ENCODE peak calls at places on chromosomes 13 and 19, in four cellular contexts. P is IMR-90, T is HepG2, N is PC-3. O is an unnamed sample.

GRCh38 chr19:55642153-55643002 is 1.1 kb upstream of the ZNF581 start:
- DNase-seq in P (no peak), T (no peak), N (peak; percentile 51), O (peak; percentile 46)

GRCh38 chr19:3783660-3784584 is 2.3 kb downstream of the MATK start:
- DNase-seq in P (no peak), T (peak; percentile 47), N (peak; percentile 8), O (no peak)

GRCh38 chr13:92530364-92530763 is 696.2 kb upstream of the GPC6 start:
- DNase-seq in P (peak; percentile 3), T (no peak), N (no peak), O (no peak)

GRCh38 chr13:53137777-53138176 is 109.2 kb downstream of the OLFM4 start:
- DNase-seq in P (peak; percentile 86), T (no peak), N (peak; percentile 4), O (no peak)

GRCh38 chr19:16385821-16386220 is 61.2 kb downstream of the KLF2 start:
- DNase-seq in P (no peak), T (no peak), N (no peak), O (no peak)

GRCh38 chr19:48481846-48482639 is 12.9 kb downstream of the CYTH2 start:
- DNase-seq in P (no peak), T (no peak), N (no peak), O (no peak)

GRCh38 chr13:112674412-112675383 is 15.1 kb upstream of the ATP11A start:
- DNase-seq in P (no peak), T (no peak), N (no peak), O (peak; percentile 5)

GRCh38 chr19:4374451-4375163 is 25.7 kb downstream of the SH3GL1 start:
- DNase-seq in P (peak; percentile 87), T (peak; percentile 79), N (peak; percentile 90), O (no peak)

GRCh38 chr19:46107371-46107770 is 17.1 kb downstream of the IGFL3 start:
- DNase-seq in P (peak; percentile 28), T (no peak), N (no peak), O (no peak)

GRCh38 chr19:12778020-12778904 is 2.9 kb upstream of the HOOK2 start:
- DNase-seq in P (peak; percentile 75), T (no peak), N (peak; percentile 58), O (peak; percentile 78)

GRCh38 chr13:51151463-51151862 is 40.4 kb upstream of the C13orf42 start:
- DNase-seq in P (no peak), T (no peak), N (no peak), O (no peak)

GRCh38 chr19:40285353-40286234 is 449 bp upstream of the AKT2 start:
- DNase-seq in P (peak; percentile 99), T (peak; percentile 99), N (peak; percentile 97), O (peak; percentile 100)

GRCh38 chr13:34926513-34926912 is 15.6 kb upstream of the NBEA start:
- DNase-seq in P (peak; percentile 47), T (no peak), N (peak; percentile 62), O (peak; percentile 18)

GRCh38 chr13:112953591-112954487 is 15.2 kb upstream of the MCF2L start:
- DNase-seq in P (no peak), T (peak; percentile 58), N (no peak), O (no peak)

GRCh38 chr19:41740415-41741243 is 14.7 kb upstream of the CEACAM6 start:
- DNase-seq in P (no peak), T (no peak), N (no peak), O (no peak)

GRCh38 chr19:42234364-42234763 is 8.0 kb downstream of the GSK3A start:
- DNase-seq in P (no peak), T (no peak), N (no peak), O (no peak)

GRCh38 chr13:74064805-74065204 is 69.4 kb downstream of the KLF12 start:
- DNase-seq in P (peak; percentile 82), T (no peak), N (peak; percentile 22), O (no peak)

GRCh38 chr19:40612831-40613668 is 11.9 kb downstream of the LTBP4 start:
- DNase-seq in P (no peak), T (no peak), N (no peak), O (peak; percentile 20)

GRCh38 chr13:113109151-113110047 is 3.8 kb downstream of the F7 start:
- DNase-seq in P (no peak), T (no peak), N (no peak), O (no peak)

GRCh38 chr13:23087884-23088283 is 92.9 kb upstream of the SGCG start:
- DNase-seq in P (peak; percentile 20), T (peak; percentile 23), N (peak; percentile 31), O (peak; percentile 20)

GRCh38 chr13:60936281-60936680 is 479.4 kb downstream of the PCDH20 start:
- DNase-seq in P (no peak), T (no peak), N (no peak), O (no peak)

GRCh38 chr19:57850553-57851017 is 926 bp downstream of the ZNF587 start:
- DNase-seq in P (peak; percentile 31), T (peak; percentile 29), N (peak; percentile 73), O (peak; percentile 16)

GRCh38 chr19:39995794-39996193 is 1.1 kb upstream of the ZNF546 start:
- DNase-seq in P (no peak), T (no peak), N (no peak), O (no peak)

GRCh38 chr13:33958964-33959363 is 141.0 kb downstream of the RFC3 start:
- DNase-seq in P (no peak), T (no peak), N (no peak), O (no peak)

GRCh38 chr19:6674868-6675305 is 4.9 kb upstream of the TNFSF14 start:
- DNase-seq in P (peak; percentile 21), T (no peak), N (peak; percentile 87), O (peak; percentile 92)

GRCh38 chr13:43136940-43137574 is 113.7 kb downstream of the DNAJC15 start:
- DNase-seq in P (no peak), T (peak; percentile 6), N (no peak), O (no peak)

GRCh38 chr13:40986328-40986856 is 32.7 kb downstream of the ELF1 start:
- DNase-seq in P (peak; percentile 76), T (peak; percentile 73), N (peak; percentile 71), O (no peak)

GRCh38 chr19:18775586-18776287 is 15.4 kb downstream of the COMP start:
- DNase-seq in P (peak; percentile 71), T (no peak), N (peak; percentile 58), O (no peak)

GRCh38 chr13:113155982-113156655 is 2.3 kb upstream of the PROZ start:
- DNase-seq in P (no peak), T (no peak), N (no peak), O (no peak)

GRCh38 chr19:17519967-17520366 is 8.5 kb downstream of the PGLS start:
- DNase-seq in P (no peak), T (no peak), N (no peak), O (no peak)

GRCh38 chr19:51460164-51460992 is 2.1 kb upstream of the SIGLEC8 start:
- DNase-seq in P (peak; percentile 7), T (peak; percentile 21), N (peak; percentile 20), O (no peak)

GRCh38 chr19:44796701-44797115 is 12.2 kb upstream of the BCAM start:
- DNase-seq in P (peak; percentile 23), T (peak; percentile 96), N (peak; percentile 73), O (peak; percentile 23)

GRCh38 chr13:83780201-83780600 is 102.1 kb downstream of the SLITRK1 start:
- DNase-seq in P (peak; percentile 15), T (peak; percentile 27), N (peak; percentile 59), O (no peak)

GRCh38 chr19:14022469-14022868 is 5.5 kb upstream of the RLN3 start:
- DNase-seq in P (peak; percentile 47), T (no peak), N (peak; percentile 57), O (no peak)

GRCh38 chr19:8498295-8498694 is 4.1 kb downstream of the PRAM1 start:
- DNase-seq in P (no peak), T (no peak), N (no peak), O (no peak)

GRCh38 chr19:8490873-8491272 is 11.6 kb downstream of the PRAM1 start:
- DNase-seq in P (no peak), T (no peak), N (no peak), O (no peak)

GRCh38 chr19:8491574-8491973 is 10.9 kb downstream of the PRAM1 start:
- DNase-seq in P (no peak), T (no peak), N (no peak), O (no peak)

GRCh38 chr19:8490395-8490760 is 12.1 kb downstream of the PRAM1 start:
- DNase-seq in P (no peak), T (no peak), N (no peak), O (no peak)

GRCh38 chr19:8494158-8494557 is 8.3 kb downstream of the PRAM1 start:
- DNase-seq in P (no peak), T (no peak), N (no peak), O (peak; percentile 50)
- H2AFZ ChIP-seq in P (peak overlapping the region; percentile 1), T (no peak overlapping the region), N (no peak overlapping the region), O (no peak overlapping the region)

DNA sequence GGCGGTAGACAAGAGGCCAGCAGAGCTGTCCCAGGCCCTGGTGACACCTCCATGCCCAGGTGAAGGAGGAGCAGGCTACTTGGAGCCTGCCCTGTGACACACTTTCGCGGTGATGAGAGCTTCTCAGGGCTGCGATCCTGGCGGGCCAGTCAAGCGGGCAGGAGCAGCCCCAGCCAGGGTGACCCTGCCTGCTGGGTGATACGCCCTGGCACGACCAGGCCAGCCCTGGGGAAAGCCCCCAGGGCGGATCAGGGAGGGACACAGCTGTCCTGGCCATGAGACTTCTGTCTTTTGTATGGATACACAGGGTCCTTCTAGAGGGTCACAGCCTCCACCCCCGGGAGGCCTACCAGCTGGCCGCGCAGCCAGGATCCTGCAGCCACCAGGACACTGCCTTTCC is 13.1 kb downstream of the DNM2 start:
- DNase-seq in P (no peak), T (no peak), N (no peak), O (no peak)
- H3K4me1 ChIP-seq in P (no peaks in the 10 kb centered on the region), T (peaks cover 23% of the 10 kb centered on the region), N (no peaks in the 10 kb centered on the region), O (no peaks in the 10 kb centered on the region)

DNA sequence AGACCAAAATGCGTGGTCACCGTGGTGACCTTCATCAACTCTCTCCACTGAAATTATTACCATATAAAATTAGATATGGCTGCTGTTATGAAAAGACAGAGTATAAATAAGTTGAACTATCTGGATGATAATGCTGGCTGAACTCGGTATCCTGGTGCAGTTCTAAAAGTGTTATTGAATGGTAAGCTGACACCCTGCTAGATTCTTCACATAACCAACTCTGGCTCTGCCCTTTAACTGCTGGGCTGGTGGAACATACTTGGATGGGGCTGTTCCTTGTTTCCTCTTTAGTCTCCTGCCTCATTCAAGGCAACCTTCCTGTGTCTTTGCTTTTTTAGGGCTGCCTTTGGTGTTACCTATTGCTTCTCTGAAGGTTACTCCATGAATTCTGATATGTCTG is 106.9 kb downstream of the FGF9 start:
- DNase-seq in P (no peak), T (no peak), N (no peak), O (no peak)
- H2AFZ ChIP-seq in P (no peak overlapping the region), T (no peak overlapping the region), N (no peak overlapping the region), O (no peak overlapping the region)

GRCh38 chr19:1855040-1855827 is 7.0 kb upstream of the REXO1 start:
- DNase-seq in P (peak; percentile 85), T (no peak), N (peak; percentile 38), O (peak; percentile 62)

GRCh38 chr19:1855828-1856255 is 7.5 kb downstream of the KLF16 start:
- DNase-seq in P (peak; percentile 23), T (no peak), N (no peak), O (no peak)

GRCh38 chr19:1857648-1858326 is 5.6 kb downstream of the KLF16 start:
- DNase-seq in P (no peak), T (no peak), N (no peak), O (no peak)

GRCh38 chr19:1856698-1857603 is 6.4 kb downstream of the KLF16 start:
- DNase-seq in P (peak; percentile 70), T (peak; percentile 77), N (peak; percentile 44), O (no peak)

DNA sequence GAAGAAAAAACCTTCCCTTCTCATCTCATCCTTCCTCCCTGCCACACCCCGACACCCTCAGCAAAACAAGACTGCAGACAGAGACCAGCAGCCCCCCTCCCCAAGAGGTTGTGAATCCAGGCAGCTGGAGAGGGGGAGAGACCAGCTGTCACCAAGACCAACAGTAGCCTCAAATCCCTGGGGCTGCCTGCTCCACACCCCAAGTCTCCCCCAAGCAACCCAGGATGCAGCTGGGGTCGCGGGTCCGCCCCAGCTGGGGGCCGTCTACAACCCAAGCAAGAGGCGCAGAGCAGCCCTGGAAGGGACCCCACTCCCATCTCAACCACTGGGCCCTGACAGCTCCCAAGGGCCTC is 7.1 kb downstream of the KLF16 start:
- DNase-seq in P (no peak), T (no peak), N (no peak), O (no peak)
- H3K4me1 ChIP-seq in P (peaks cover 56% of the 10 kb centered on the region), T (peaks cover 52% of the 10 kb centered on the region), N (peaks cover 15% of the 10 kb centered on the region), O (peaks cover 39% of the 10 kb centered on the region)

O was measured in DND-41.